ENCODE peak calls at places on chromosomes 12 and 14, in eight cellular contexts. S is bronchial epithelial cell, J is IMR-90, C is right lobe of liver, U is WERI-Rb-1, G is cardiac muscle cell, H is psoas muscle, L is kidney epithelial cell. I is an unnamed sample.

GRCh38 chr12:89663577-89664357 is 44.9 kb downstream of the ATP2B1 start:
- DNase-seq in C (no peak), S (peak), H (no peak), J (peak), U (no peak), L (no peak), G (no peak), I (no peak)

GRCh38 chr12:13536219-13536910 is 339.8 kb downstream of the EMP1 start:
- DNase-seq in H (no peak), U (no peak), J (no peak), S (no peak), L (no peak), C (no peak), G (no peak), I (no peak)

GRCh38 chr12:4288296-4289019 is 14.9 kb downstream of the CCND2 start:
- DNase-seq in L (no peak), J (no peak), C (no peak), H (no peak), G (no peak), U (no peak), S (no peak), I (no peak)

GRCh38 chr14:50222061-50222613 is 9.2 kb downstream of the SOS2 start:
- DNase-seq in J (peak), G (no peak), S (no peak), H (no peak), C (no peak), U (no peak), L (no peak), I (no peak)

GRCh38 chr14:59464651-59465569 is at the start of gene GPR135:
- DNase-seq in H (peak), G (peak), L (no peak), J (peak), C (peak), S (no peak), U (peak), I (peak)

GRCh38 chr14:51095854-51096823 is 1.2 kb upstream of the TRIM9 start:
- DNase-seq in L (peak), G (no peak), C (no peak), J (peak), S (peak), U (peak), H (peak), I (peak)

GRCh38 chr14:89309670-89310177 is 107.3 kb downstream of the FOXN3 start:
- DNase-seq in G (no peak), L (no peak), H (no peak), J (no peak), C (no peak), S (no peak), U (no peak), I (no peak)

GRCh38 chr14:85574849-85575616 is 45.1 kb downstream of the FLRT2 start:
- DNase-seq in L (no peak), H (no peak), U (no peak), G (no peak), S (no peak), C (no peak), J (no peak), I (no peak)

GRCh38 chr12:19084547-19084946 is 45.0 kb upstream of the PLEKHA5 start:
- DNase-seq in H (no peak), G (no peak), U (no peak), J (no peak), L (no peak), S (no peak), C (no peak), I (no peak)

GRCh38 chr12:107196681-107197080 is 103.3 kb upstream of the CRY1 start:
- DNase-seq in U (no peak), H (no peak), C (no peak), G (no peak), L (no peak), J (peak), S (peak), I (no peak)

GRCh38 chr14:66351310-66351709 is 134.9 kb upstream of the CCDC196 start:
- DNase-seq in U (no peak), H (no peak), S (no peak), C (no peak), G (no peak), J (no peak), L (no peak), I (no peak)

GRCh38 chr14:77574446-77575125 is 41.9 kb downstream of the SPTLC2 start:
- DNase-seq in J (peak), H (no peak), S (no peak), L (no peak), U (no peak), G (no peak), C (no peak), I (no peak)

GRCh38 chr14:45699451-45699850 is 446.4 kb upstream of the MIS18BP1 start:
- DNase-seq in H (no peak), U (no peak), C (no peak), G (peak), S (peak), J (no peak), L (no peak), I (no peak)

GRCh38 chr12:48826209-48826855 is 8.0 kb downstream of the CACNB3 start:
- DNase-seq in S (peak), L (no peak), C (no peak), J (no peak), H (no peak), G (no peak), U (no peak), I (no peak)

GRCh38 chr12:110780448-110780847 is 37.8 kb upstream of the PPP1CC start:
- DNase-seq in H (no peak), J (no peak), C (no peak), U (no peak), S (no peak), L (no peak), G (no peak), I (no peak)

GRCh38 chr14:68563256-68564131 is 229.4 kb downstream of the ZFP36L1 start:
- DNase-seq in U (no peak), S (no peak), C (no peak), L (no peak), G (no peak), H (no peak), J (peak), I (no peak)

GRCh38 chr12:117664169-117664568 is 302.7 kb upstream of the NOS1 start:
- DNase-seq in G (no peak), C (no peak), J (no peak), H (no peak), U (no peak), S (no peak), L (no peak), I (no peak)

GRCh38 chr12:43893670-43894069 is 57.8 kb downstream of the TMEM117 start:
- DNase-seq in H (peak), G (no peak), U (no peak), L (no peak), S (peak), C (no peak), J (peak), I (no peak)

GRCh38 chr12:128662106-128662505 is 161.7 kb downstream of the SLC15A4 start:
- DNase-seq in L (no peak), H (no peak), C (no peak), G (no peak), S (no peak), U (no peak), J (no peak), I (no peak)

GRCh38 chr14:52032196-52032865 is 36.5 kb downstream of the NID2 start:
- DNase-seq in J (no peak), C (no peak), U (no peak), L (no peak), H (no peak), S (no peak), G (no peak), I (no peak)

GRCh38 chr14:36068777-36069534 is 107.6 kb downstream of the PTCSC3 start:
- DNase-seq in C (no peak), L (no peak), G (no peak), S (peak), U (no peak), H (no peak), J (peak), I (no peak)

GRCh38 chr14:87601011-87601410 is 392.0 kb downstream of the GALC start:
- DNase-seq in L (no peak), U (no peak), J (no peak), G (no peak), C (no peak), S (no peak), H (no peak), I (no peak)

GRCh38 chr12:120460157-120460556 is 9.4 kb downstream of the SRSF9 start:
- DNase-seq in S (no peak), U (no peak), L (no peak), G (no peak), J (no peak), H (no peak), C (no peak), I (no peak)

GRCh38 chr14:21233457-21234076 is 35.7 kb downstream of the HNRNPC start:
- DNase-seq in L (no peak), C (no peak), J (no peak), G (no peak), S (no peak), U (peak), H (no peak), I (no peak)

GRCh38 chr14:82029038-82029437 is 495.4 kb upstream of the SEL1L start:
- DNase-seq in J (no peak), U (no peak), G (no peak), L (no peak), H (no peak), C (no peak), S (no peak), I (no peak)

GRCh38 chr12:66688836-66689439 is 10.1 kb upstream of the GRIP1 start:
- DNase-seq in L (no peak), G (peak), J (peak), H (no peak), U (peak), S (peak), C (peak), I (peak)

GRCh38 chr14:49951946-49952345 is 59.1 kb downstream of the ARF6 start:
- DNase-seq in U (no peak), G (no peak), J (no peak), S (no peak), H (no peak), L (no peak), C (no peak), I (peak)

GRCh38 chr12:81705586-81705985 is 53.6 kb downstream of the PPFIA2 start:
- DNase-seq in C (no peak), L (no peak), G (no peak), S (peak), H (no peak), U (no peak), J (no peak), I (no peak)

GRCh38 chr12:53514626-53515290 is 7.5 kb upstream of the NPFF start:
- DNase-seq in U (no peak), G (no peak), H (no peak), J (no peak), L (no peak), C (no peak), S (no peak), I (no peak)

GRCh38 chr12:52155048-52155868 is 36.6 kb downstream of the KRT80 start:
- DNase-seq in S (peak), U (no peak), H (no peak), J (no peak), L (no peak), C (no peak), G (no peak), I (no peak)

GRCh38 chr14:76768671-76769500 is 7.6 kb downstream of the VASH1 start:
- DNase-seq in C (no peak), G (no peak), H (no peak), U (no peak), S (no peak), L (no peak), J (no peak), I (no peak)

GRCh38 chr12:68416826-68417225 is 84.7 kb upstream of the MDM1 start:
- DNase-seq in S (peak), C (no peak), H (no peak), G (no peak), U (no peak), J (peak), L (no peak), I (no peak)

GRCh38 chr12:114481200-114481535 is 75.2 kb upstream of the TBX5 start:
- DNase-seq in C (no peak), H (no peak), S (no peak), L (no peak), G (peak), J (no peak), U (no peak), I (no peak)

GRCh38 chr12:96466939-96467751 is 22.2 kb upstream of the CFAP54 start:
- DNase-seq in G (no peak), L (peak), J (peak), H (no peak), S (peak), C (no peak), U (no peak), I (no peak)

GRCh38 chr14:99745307-99745951 is 47.8 kb upstream of the EML1 start:
- DNase-seq in H (no peak), L (no peak), S (no peak), C (peak), G (no peak), U (no peak), J (peak), I (no peak)

GRCh38 chr14:104385189-104386135 is 194.1 kb upstream of the C14orf180 start:
- DNase-seq in L (no peak), U (peak), H (no peak), S (no peak), G (no peak), C (peak), J (no peak), I (no peak)

GRCh38 chr12:80590085-80590484 is 117.3 kb upstream of the MYF6 start:
- DNase-seq in L (no peak), J (peak), C (no peak), G (no peak), H (no peak), U (no peak), S (no peak), I (no peak)

GRCh38 chr14:24367506-24368214 is at the start of gene NFATC4:
- DNase-seq in H (peak), J (peak), L (peak), U (peak), S (peak), C (no peak), G (peak), I (peak)

GRCh38 chr12:26691234-26691970 is 141.6 kb downstream of the ITPR2 start:
- DNase-seq in S (peak), C (no peak), G (peak), H (no peak), L (peak), U (no peak), J (peak), I (no peak)

GRCh38 chr12:14893471-14894250 is 8.0 kb upstream of the MGP start:
- DNase-seq in U (no peak), S (no peak), G (no peak), J (peak), L (no peak), H (no peak), C (no peak), I (no peak)

GRCh38 chr12:62604373-62604772 is 137.7 kb downstream of the MON2 start:
- DNase-seq in H (no peak), C (no peak), J (no peak), U (no peak), S (no peak), L (no peak), G (no peak), I (no peak)

GRCh38 chr12:62603811-62604098 is 137.1 kb downstream of the MON2 start:
- DNase-seq in H (no peak), G (no peak), S (no peak), J (no peak), C (no peak), L (no peak), U (no peak), I (no peak)

GRCh38 chr12:62601765-62602444 is 135.3 kb downstream of the MON2 start:
- DNase-seq in C (no peak), G (no peak), S (no peak), J (no peak), L (no peak), U (no peak), H (no peak), I (no peak)

GRCh38 chr12:62602445-62603060 is 135.9 kb downstream of the MON2 start:
- DNase-seq in U (peak), C (peak), J (peak), G (peak), H (peak), S (peak), L (peak), I (peak)

GRCh38 chr12:62603061-62603810 is 136.6 kb downstream of the MON2 start:
- DNase-seq in H (peak), J (peak), G (peak), U (peak), S (peak), C (peak), L (peak), I (peak)
- TF ChIP-seq CTCF in H (peak), J (peak), G (peak), U (peak), S (peak), C (peak), L (peak), I (peak)

GRCh38 chr12:9649532-9649940 is 20.0 kb upstream of the CLEC2D start:
- DNase-seq in H (no peak), L (no peak), G (peak), S (no peak), J (no peak), U (no peak), C (no peak), I (no peak)

GRCh38 chr12:9648701-9649531 is 20.6 kb upstream of the CLEC2D start:
- DNase-seq in L (no peak), H (no peak), U (no peak), C (no peak), G (no peak), J (peak), S (no peak), I (peak)

GRCh38 chr12:9646794-9647622 is 22.5 kb upstream of the CLEC2D start:
- DNase-seq in G (peak), C (no peak), S (peak), J (peak), L (no peak), U (no peak), H (no peak), I (no peak)

GRCh38 chr12:9647825-9648700 is 21.4 kb upstream of the CLEC2D start:
- DNase-seq in L (peak), C (peak), S (peak), H (peak), G (peak), U (peak), J (peak), I (peak)

DNA sequence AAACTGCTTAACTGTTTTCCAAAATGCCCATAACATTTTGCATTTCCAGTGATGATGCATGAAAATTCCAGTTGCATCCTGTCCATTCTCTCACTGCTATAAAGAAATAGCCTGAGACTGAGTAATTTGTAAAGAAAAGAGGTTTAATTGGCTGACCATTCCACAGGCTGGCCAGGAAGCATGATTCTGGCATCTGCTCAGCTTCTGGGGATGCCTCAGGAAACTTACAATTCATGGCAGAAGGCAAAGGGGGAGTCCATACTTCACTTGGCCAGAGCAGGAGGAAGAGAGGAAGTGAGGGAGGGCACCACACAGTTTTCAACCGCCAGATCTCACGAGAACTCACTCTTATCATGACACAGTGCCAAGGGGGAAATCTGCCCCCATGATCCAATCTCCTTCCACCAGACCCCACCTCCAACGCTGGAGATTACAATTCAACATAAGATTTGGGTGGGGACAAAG is 18.2 kb upstream of the CLEC2D start:
- DNase-seq in H (no peak), G (no peak), C (no peak), J (peak), S (peak), U (no peak), L (no peak), I (no peak)
- H3K4me3 ChIP-seq in H (no peak), G (no peak), C (no peak), J (no peak), S (no peak), U (no peak), L (no peak), I (no peak)

DNA sequence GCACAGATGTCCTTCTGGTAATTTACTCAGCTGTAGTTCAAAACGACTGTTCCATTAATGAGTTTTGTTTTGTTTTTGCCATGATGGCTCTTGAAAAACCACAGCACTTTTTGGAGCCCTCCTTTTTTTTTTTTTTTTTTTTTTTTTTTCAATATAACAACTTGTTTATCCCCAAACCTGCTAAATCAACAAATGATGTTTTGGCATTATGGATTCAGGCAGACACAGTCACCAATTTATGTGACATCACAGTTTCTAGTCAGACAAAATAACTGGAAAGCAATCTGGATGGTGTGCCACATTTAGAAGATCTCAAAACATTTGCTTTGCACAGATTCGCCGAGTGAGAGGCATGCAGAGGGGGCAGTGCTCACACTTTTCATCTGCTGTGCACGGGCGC is 7.9 kb upstream of the RFLNA start:
- DNase-seq in L (no peak), G (no peak), J (no peak), C (no peak), H (no peak), S (no peak), U (no peak), I (no peak)
- TF ChIP-seq CTCF in L (no peak), G (no peak), J (no peak), C (no peak), H (no peak), S (no peak), U (no peak), I (no peak)

GRCh38 chr12:122724641-122725243 is 5.9 kb downstream of the HCAR1 start:
- DNase-seq in U (no peak), C (no peak), J (no peak), L (no peak), H (no peak), S (no peak), G (no peak), I (no peak)

GRCh38 chr12:122722347-122722746 is 5.7 kb upstream of the HCAR3 start:
- DNase-seq in U (no peak), C (no peak), H (no peak), J (no peak), G (no peak), S (no peak), L (no peak), I (no peak)

GRCh38 chr12:122725452-122725851 is 5.2 kb downstream of the HCAR1 start:
- DNase-seq in H (no peak), J (no peak), C (no peak), G (no peak), L (no peak), S (no peak), U (no peak), I (no peak)

GRCh38 chr12:122729583-122730214 is 945 bp downstream of the HCAR1 start:
- DNase-seq in U (no peak), L (no peak), G (no peak), S (no peak), C (no peak), H (no peak), J (no peak), I (no peak)

GRCh38 chr12:122726056-122726558 is 4.5 kb downstream of the HCAR1 start:
- DNase-seq in L (peak), H (no peak), J (no peak), U (no peak), S (peak), G (no peak), C (no peak), I (no peak)
- H3K4me3 ChIP-seq in L (no peak), H (no peak), J (no peak), U (no peak), S (no peak), G (no peak), C (no peak), I (no peak)

GRCh38 chr14:95072310-95072709 is 85.0 kb downstream of the DICER1 start:
- DNase-seq in L (no peak), C (no peak), J (no peak), G (no peak), H (no peak), U (no peak), S (no peak), I (no peak)
- TF ChIP-seq CTCF in L (no peak), C (no peak), J (no peak), G (no peak), H (no peak), U (no peak), S (no peak), I (no peak)

I was measured in mucosa of descending colon.